ENCODE peak calls at places on chromosomes 16 and 17, in four cellular contexts. S, H, C and Q are unnamed samples.

GRCh38 chr17:12463102-12463501 is 202.6 kb upstream of the MYOCD start:
- DNase-seq in H (no peak), S (no peak), C (no peak), Q (no peak)

GRCh38 chr17:28327031-28327607 is 8.1 kb downstream of the TMEM97 start:
- DNase-seq in H (no peak), S (no peak), C (no peak), Q (no peak)

GRCh38 chr16:11669380-11670146 is 1.3 kb downstream of the SNN start:
- DNase-seq in C (no peak), H (no peak), S (no peak), Q (no peak)

GRCh38 chr17:78387982-78388941 is 9.8 kb downstream of the PGS1 start:
- DNase-seq in S (no peak), H (no peak), C (no peak), Q (no peak)

GRCh38 chr17:27778193-27778592 is 22.1 kb downstream of the NOS2 start:
- DNase-seq in S (no peak), H (no peak), C (no peak), Q (no peak)

GRCh38 chr17:7004398-7005253 is 7.8 kb upstream of the RNASEK start:
- DNase-seq in C (no peak), H (peak), S (peak), Q (peak)

GRCh38 chr17:48556534-48557401 is 11.9 kb upstream of the HOXB2 start:
- DNase-seq in S (no peak), H (no peak), C (no peak), Q (no peak)

GRCh38 chr16:30858829-30859423 is 35.0 kb downstream of the BCL7C start:
- DNase-seq in C (no peak), S (no peak), H (peak), Q (no peak)

GRCh38 chr16:57600952-57601580 is 27.4 kb upstream of the ADGRG1 start:
- DNase-seq in H (no peak), C (no peak), S (no peak), Q (no peak)

GRCh38 chr16:57604177-57604576 is 24.3 kb upstream of the ADGRG1 start:
- DNase-seq in H (no peak), C (no peak), S (no peak), Q (no peak)

GRCh38 chr16:57606147-57606846 is 22.1 kb upstream of the ADGRG1 start:
- DNase-seq in H (no peak), C (no peak), S (no peak), Q (no peak)

GRCh38 chr16:57601801-57602478 is 26.5 kb upstream of the ADGRG1 start:
- DNase-seq in S (peak), H (no peak), C (no peak), Q (no peak)

GRCh38 chr16:57603110-57604024 is 25.1 kb upstream of the ADGRG1 start:
- DNase-seq in S (no peak), C (no peak), H (no peak), Q (no peak)
- TF ChIP-seq ELF4 in S (no peak), C (no peak), H (no peak), Q (no peak)

GRCh38 chr17:50270430-50271172 is 3.7 kb upstream of the TMEM92 start:
- DNase-seq in S (no peak), C (peak), H (no peak), Q (no peak)
- TF ChIP-seq ELF4 in S (no peak), C (no peak), H (no peak), Q (no peak)

GRCh38 chr17:77373298-77374169 is 232.8 kb downstream of the SEC14L1 start:
- DNase-seq in H (no peak), S (no peak), C (peak), Q (peak)
- TF ChIP-seq ELF4 in H (no peak), S (no peak), C (no peak), Q (no peak)

GRCh38 chr17:64001763-64002529 is 3.8 kb downstream of the PRR29 start:
- DNase-seq in S (peak), C (no peak), H (no peak), Q (no peak)
- TF ChIP-seq ELF4 in S (no peak), C (no peak), H (no peak), Q (no peak)

GRCh38 chr17:73359987-73360410 is 48.2 kb upstream of the CDC42EP4 start:
- DNase-seq in S (no peak), H (peak), C (peak), Q (no peak)
- TF ChIP-seq ELF4 in S (no peak), H (no peak), C (no peak), Q (no peak)

DNA sequence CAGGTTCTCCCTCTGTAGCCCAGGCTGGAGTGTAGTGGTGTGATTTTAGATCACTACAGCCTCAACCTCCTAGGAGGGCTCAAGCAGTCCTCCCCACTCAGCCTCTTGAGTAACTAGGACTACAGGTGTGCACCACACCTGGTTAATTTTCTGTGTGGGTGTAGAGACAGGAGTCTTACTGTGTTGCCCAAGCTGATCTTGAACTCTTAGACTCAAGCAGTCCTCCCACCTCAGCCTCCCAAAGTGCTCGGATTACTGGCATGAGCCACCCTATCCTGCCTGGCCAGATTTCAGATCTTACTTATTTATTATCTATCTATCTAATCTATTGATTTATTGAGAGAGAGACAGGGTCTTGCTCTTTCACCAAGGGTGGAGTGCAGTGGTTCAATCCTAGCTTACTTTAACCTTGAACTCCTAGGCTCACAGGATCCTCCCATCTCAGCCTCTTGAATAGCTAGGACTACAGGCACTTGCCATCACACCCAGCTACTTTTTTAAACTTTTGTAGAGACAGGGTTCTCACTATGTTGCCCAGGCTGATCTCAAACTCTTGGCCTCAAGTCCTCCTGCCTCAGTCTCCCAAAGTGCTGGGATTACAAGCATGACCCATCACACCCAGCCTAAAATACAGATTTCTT is 61.8 kb downstream of the TUBD1 start:
- DNase-seq in C (no peak), S (no peak), H (no peak), Q (no peak)
- TF ChIP-seq ELF4 in C (no peak), S (no peak), H (no peak), Q (no peak)

GRCh38 chr16:85525464-85526117 is 87.5 kb upstream of the GSE1 start:
- DNase-seq in S (no peak), H (peak), C (no peak), Q (no peak)
- TF ChIP-seq ELF4 in S (no peak), H (no peak), C (no peak), Q (no peak)